ENCODE peak calls at places on chromosomes 6 and 20, in nine cellular contexts. I is stomach; N is right atrium auricular region; M is neural progenitor cell; S is PC-3; D is CD8-positive, alpha-beta T cell; H is tibial nerve; L is keratinocyte; P is cardiac muscle cell. U is an unnamed sample.

GRCh38 chr6:117425431-117426153 is at the start of gene ROS1:
- DNase-seq in I (no peak), S (no peak), H (no peak), L (no peak), P (no peak), M (no peak), N (no peak), D (no peak), U (no peak)

GRCh38 chr20:32479697-32480140 is 105.4 kb downstream of the NOL4L start:
- DNase-seq in P (no peak), L (no peak), N (no peak), S (no peak), H (no peak), I (no peak), D (no peak), M (no peak), U (no peak)

GRCh38 chr20:35523298-35523888 is 6.1 kb downstream of the C20orf173 start:
- DNase-seq in D (no peak), M (peak; percentile 38), L (no peak), S (peak; percentile 57), N (no peak), P (no peak), I (no peak), H (peak; percentile 22), U (no peak)

GRCh38 chr6:131191590-131191989 is 56.3 kb downstream of the AKAP7 start:
- DNase-seq in D (no peak), L (no peak), M (no peak), I (no peak), N (no peak), H (no peak), P (no peak), S (no peak), U (no peak)

GRCh38 chr6:53824714-53825113 is 29.9 kb downstream of the LRRC1 start:
- DNase-seq in S (no peak), I (no peak), D (no peak), L (no peak), N (no peak), H (no peak), P (no peak), M (no peak), U (no peak)

GRCh38 chr6:108501559-108501958 is 59.2 kb upstream of the FOXO3 start:
- DNase-seq in M (no peak), I (no peak), L (no peak), D (no peak), P (peak; percentile 36), S (peak; percentile 59), H (no peak), N (no peak), U (no peak)

GRCh38 chr6:7087491-7087979 is 20.2 kb upstream of the RREB1 start:
- DNase-seq in L (no peak), I (no peak), H (no peak), S (no peak), N (no peak), P (no peak), D (no peak), M (no peak), U (no peak)

GRCh38 chr6:164870175-164870574 is 439.2 kb downstream of the C6orf118 start:
- DNase-seq in I (no peak), S (no peak), M (no peak), L (no peak), H (no peak), N (no peak), D (no peak), P (no peak), U (no peak)

GRCh38 chr6:142301421-142302391 is at the start of gene ADGRG6:
- DNase-seq in L (no peak), D (no peak), H (no peak), N (no peak), I (peak; percentile 58), S (peak; percentile 66), M (peak; percentile 78), P (peak; percentile 38), U (no peak)

GRCh38 chr6:2589171-2589661 is 161.5 kb downstream of the MYLK4 start:
- DNase-seq in S (peak; percentile 75), D (no peak), L (peak; percentile 33), N (no peak), H (no peak), P (no peak), I (no peak), M (no peak), U (no peak)

GRCh38 chr6:14328163-14328562 is 210.6 kb downstream of the CD83 start:
- DNase-seq in H (no peak), L (no peak), I (no peak), D (no peak), P (peak; percentile 9), M (no peak), N (no peak), S (no peak), U (no peak)

DNA sequence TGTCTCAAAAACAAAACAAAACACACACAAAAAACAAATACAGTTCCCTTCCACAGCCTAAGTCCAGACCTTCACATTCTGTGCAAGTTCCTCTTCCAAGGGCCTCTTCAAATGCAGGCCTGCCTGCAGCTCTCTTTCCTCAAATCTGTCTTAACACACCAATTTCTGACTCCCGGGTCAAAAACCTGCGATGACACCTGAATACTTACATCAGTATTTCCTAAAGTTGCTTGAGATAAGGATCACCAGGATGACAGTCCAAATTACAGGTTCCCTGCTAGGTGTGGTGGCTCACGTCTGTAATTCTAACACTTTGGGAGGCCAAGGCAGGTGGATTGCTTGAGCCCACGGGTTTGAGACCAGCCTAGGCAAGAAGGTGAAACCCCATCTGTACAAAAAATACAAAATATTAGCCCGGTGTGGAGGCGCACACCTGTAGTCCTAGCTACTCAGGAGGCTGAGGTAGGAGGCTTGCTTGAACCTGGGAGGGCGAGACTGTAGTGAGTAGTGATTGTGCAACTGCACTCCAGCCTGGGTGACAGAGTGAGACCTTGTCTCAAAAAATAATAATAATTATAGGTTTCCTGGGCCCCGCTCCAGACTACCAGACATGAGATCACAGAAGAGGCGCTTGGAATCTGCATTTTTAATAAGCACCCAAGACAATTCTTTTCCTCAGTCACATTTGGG is 8.8 kb upstream of the PARD6B start:
- DNase-seq in I (no peak), S (no peak), H (no peak), N (no peak), D (no peak), P (no peak), L (no peak), M (no peak), U (no peak)
- H3K4me1 ChIP-seq in I (peaks cover 39% of the 10 kb centered on the region), S (peaks cover 16% of the 10 kb centered on the region), H (peaks cover 55% of the 10 kb centered on the region), N (no peaks in the 10 kb centered on the region), D (no peaks in the 10 kb centered on the region), P (peaks cover 42% of the 10 kb centered on the region), L (peaks cover 17% of the 10 kb centered on the region), M (peaks cover 24% of the 10 kb centered on the region), U (peaks cover 47% of the 10 kb centered on the region)

DNA sequence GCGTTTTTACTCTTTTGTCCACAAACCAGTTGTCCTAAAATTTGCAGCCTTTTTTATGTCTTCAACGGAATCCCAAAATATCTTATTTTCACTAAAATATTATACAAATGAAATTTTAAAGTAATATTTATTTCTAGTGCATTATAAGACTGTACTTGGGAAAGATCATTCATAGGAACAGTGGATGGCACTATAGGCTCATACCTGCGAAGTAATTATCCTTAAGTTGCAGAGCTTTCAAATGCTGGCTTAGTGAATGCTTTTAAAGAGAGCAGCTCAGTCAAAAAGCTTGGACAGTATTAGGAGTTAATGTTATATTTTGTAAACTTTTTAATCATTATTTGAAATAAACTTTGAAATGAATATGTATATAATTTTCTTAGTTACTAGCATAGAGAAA is 254.9 kb downstream of the CDKAL1 start:
- DNase-seq in M (no peak), H (no peak), L (no peak), S (no peak), P (peak; percentile 60), N (no peak), D (no peak), I (no peak), U (no peak)
- TF ChIP-seq CTCF in M (peak; percentile 14), H (no peak), L (no peak), S (no peak), P (no peak), N (no peak), D (no peak), I (no peak), U (no peak)

GRCh38 chr6:38697846-38698245 is 5.1 kb downstream of the GLO1 start:
- DNase-seq in P (no peak), I (no peak), D (no peak), S (no peak), H (no peak), M (no peak), N (no peak), L (no peak), U (no peak)
- H3K9me3 ChIP-seq in P (no peaks in the 10 kb centered on the region), I (no peaks in the 10 kb centered on the region), D (peaks cover 4% of the 10 kb centered on the region), S (no peaks in the 10 kb centered on the region), H (peaks cover 18% of the 10 kb centered on the region), M (peaks cover 2% of the 10 kb centered on the region), N (peaks cover 4% of the 10 kb centered on the region), L (no peaks in the 10 kb centered on the region), U (no peaks in the 10 kb centered on the region)

GRCh38 chr6:25315778-25316177 is 36.6 kb downstream of the CARMIL1 start:
- DNase-seq in I (no peak), N (no peak), D (no peak), L (no peak), H (no peak), S (no peak), M (no peak), P (peak; percentile 53), U (no peak)
- H3K4me1 ChIP-seq in I (peaks cover 53% of the 10 kb centered on the region), N (no peaks in the 10 kb centered on the region), D (peaks cover 7% of the 10 kb centered on the region), L (peaks cover 28% of the 10 kb centered on the region), H (peaks cover 27% of the 10 kb centered on the region), S (peaks cover 30% of the 10 kb centered on the region), M (peaks cover 74% of the 10 kb centered on the region), P (peaks cover 43% of the 10 kb centered on the region), U (no peaks in the 10 kb centered on the region)

DNA sequence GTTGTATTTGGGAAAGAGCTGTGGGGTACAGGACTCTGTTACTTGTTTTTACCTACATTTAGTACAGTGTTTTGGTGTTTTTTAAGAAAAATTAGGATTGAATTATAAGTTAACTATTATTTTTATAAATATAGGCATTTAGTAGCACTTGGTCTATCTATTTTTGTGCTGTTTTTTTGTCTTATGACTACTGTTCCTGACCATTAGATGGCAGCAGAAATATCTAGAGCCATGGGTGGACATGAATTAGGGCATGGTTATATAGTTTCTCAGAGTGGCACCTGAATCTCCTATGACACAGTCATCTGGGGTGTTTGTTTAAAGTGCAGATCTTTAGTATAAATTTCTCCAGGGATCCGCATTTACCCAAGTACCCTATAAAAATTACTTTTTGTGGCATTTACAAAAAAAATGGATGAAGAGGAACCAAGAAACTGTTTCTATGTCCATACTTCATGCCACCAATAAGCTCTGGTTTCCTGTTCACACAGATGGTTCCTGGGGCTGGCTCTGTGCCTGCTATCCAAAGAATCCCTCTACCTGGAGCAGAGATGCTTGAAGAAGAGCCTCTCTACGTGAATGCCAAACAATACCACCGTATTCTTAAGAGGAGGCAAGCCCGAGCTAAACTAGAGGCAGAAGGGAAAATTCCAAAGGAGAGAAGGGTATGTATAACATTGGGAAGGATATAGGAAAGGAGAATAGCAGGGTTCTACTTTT is 19.8 kb downstream of the NFYA start:
- DNase-seq in M (no peak), N (no peak), H (no peak), I (no peak), L (no peak), P (peak; percentile 52), S (peak; percentile 41), D (no peak), U (no peak)
- TF ChIP-seq CTCF in M (peak; percentile 39), N (no peak), H (no peak), I (no peak), L (no peak), P (peak; percentile 56), S (peak; percentile 51), D (no peak), U (no peak)

U was measured in gastrocnemius medialis.